ENCODE peak calls at places on chromosome X, in four cellular contexts. K is left ventricle myocardium inferior, O is Peyer's patch, L is SK-N-SH. W is an unnamed sample. For H3K4me1, the result is how much of the 10 kb centered on the place peaks cover.

GRCh38 chrX:78075787-78076389 is 28.2 kb upstream of the PGK1 start:
- DNase-seq in K (no peak), O (no peak), L (no peak), W (no peak)

GRCh38 chrX:150255441-150256296 is 107.4 kb upstream of the MAMLD1 start:
- DNase-seq in K (no peak), O (no peak), L (no peak), W (no peak)

GRCh38 chrX:18702362-18703195 is 4.9 kb upstream of the PPEF1 start:
- DNase-seq in K (no peak), O (no peak), L (no peak), W (no peak)

GRCh38 chrX:84047339-84047738 is 140.7 kb downstream of the RPS6KA6 start:
- DNase-seq in K (no peak), O (no peak), L (no peak), W (peak)

GRCh38 chrX:139738581-139738980 is 30.6 kb upstream of the MCF2 start:
- DNase-seq in K (no peak), O (no peak), L (no peak), W (no peak)

GRCh38 chrX:136250191-136251041 is 784 bp downstream of the MAP7D3 start:
- DNase-seq in K (no peak), O (no peak), L (no peak), W (no peak)

GRCh38 chrX:83022020-83022419 is 486.1 kb upstream of the POU3F4 start:
- DNase-seq in K (no peak), O (no peak), L (no peak), W (no peak)

GRCh38 chrX:17413228-17413627 is 38.2 kb downstream of the NHS start:
- DNase-seq in K (no peak), O (no peak), L (no peak), W (no peak)

GRCh38 chrX:9285342-9285771 is 179.5 kb upstream of the TBL1X start:
- DNase-seq in K (no peak), O (no peak), L (no peak), W (no peak)

GRCh38 chrX:103879339-103879738 is 47.3 kb upstream of the RAB9B start:
- DNase-seq in K (no peak), O (no peak), L (no peak), W (no peak)

GRCh38 chrX:134734343-134735001 is 76.2 kb upstream of the PLAC1 start:
- DNase-seq in K (no peak), O (no peak), L (peak), W (no peak)

GRCh38 chrX:6852121-6852520 is 295.4 kb upstream of the STS start:
- DNase-seq in K (no peak), O (no peak), L (no peak), W (no peak)

GRCh38 chrX:135985974-135986312 is 708 bp downstream of the SLC9A6 start:
- DNase-seq in K (no peak), O (no peak), L (no peak), W (no peak)

GRCh38 chrX:47579537-47579936 is 2.7 kb upstream of the TIMP1 start:
- DNase-seq in K (no peak), O (no peak), L (no peak), W (no peak)

GRCh38 chrX:118521435-118521834 is 25.8 kb downstream of the DOCK11 start:
- DNase-seq in K (no peak), O (no peak), L (no peak), W (no peak)

DNA sequence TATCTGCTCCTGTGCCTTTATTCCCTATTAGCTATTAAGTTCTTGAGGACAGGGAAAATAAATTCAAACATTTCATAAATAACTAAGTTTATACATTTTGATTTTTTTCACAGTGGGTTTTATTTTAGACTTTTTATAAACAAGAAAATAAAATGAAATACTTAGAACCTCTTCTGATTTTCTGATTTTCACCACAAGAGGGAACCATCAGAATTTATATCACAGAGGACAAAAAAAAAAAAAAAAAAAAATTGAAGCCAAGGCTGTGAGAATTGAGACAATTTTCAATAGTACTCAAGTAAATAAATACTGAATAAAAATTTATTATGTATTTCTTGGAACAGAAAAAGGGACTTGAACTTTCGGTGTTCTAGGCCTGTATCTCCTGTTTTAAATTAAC is 288.1 kb downstream of the SH3BGRL start:
- DNase-seq in K (no peak), O (no peak), L (no peak), W (no peak)
- TF ChIP-seq CTCF in K (no peak), O (no peak), L (peak), W (peak)

DNA sequence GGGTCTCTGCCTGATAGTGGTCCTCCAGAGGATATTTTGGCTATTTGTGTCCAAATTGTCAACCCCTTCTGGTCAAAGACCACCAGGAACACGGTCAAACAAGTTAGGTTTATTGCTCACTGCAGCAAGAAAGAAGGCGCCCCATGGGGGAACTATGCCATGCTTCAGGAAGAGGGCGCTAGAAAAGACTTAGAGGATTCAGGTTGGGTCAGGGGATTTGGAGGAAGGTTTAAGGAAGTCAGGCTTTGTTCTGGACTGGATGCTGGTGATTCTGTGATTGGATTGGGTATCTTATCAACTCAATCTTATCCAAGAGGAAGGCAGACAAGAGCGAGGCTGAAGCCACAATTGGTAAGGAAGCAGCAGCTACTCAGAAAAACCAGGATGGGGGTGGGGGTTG is 14.3 kb upstream of the ELF4 start:
- DNase-seq in K (no peak), O (no peak), L (no peak), W (no peak)
- H3K4me1 ChIP-seq in K (under half), O (under half), L (under half), W (under half)

DNA sequence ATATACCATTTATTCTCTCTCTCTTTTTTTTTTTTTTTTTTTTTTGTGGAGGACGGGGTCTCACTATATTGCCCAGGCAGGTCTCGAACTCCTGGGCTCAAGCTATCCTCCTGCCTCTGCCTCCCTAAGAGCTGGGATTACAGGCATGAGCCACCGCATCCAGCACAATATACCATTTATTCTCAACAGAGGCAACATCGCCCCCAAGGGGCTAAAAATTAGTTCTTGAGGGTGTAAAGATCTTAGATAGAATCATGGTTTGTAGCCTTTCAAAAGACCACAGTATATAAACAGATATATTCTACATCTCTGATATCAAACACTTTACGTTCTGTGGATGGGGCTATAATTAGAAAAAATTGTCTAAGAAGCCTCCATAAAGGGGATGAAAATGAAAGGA is 39.8 kb upstream of the TCEAL2 start:
- DNase-seq in K (no peak), O (no peak), L (no peak), W (no peak)
- TF ChIP-seq CTCF in K (no peak), O (no peak), L (peak), W (no peak)

GRCh38 chrX:71604796-71605568 is 13.3 kb downstream of the CXCR3 start:
- DNase-seq in K (no peak), O (no peak), L (no peak), W (no peak)

GRCh38 chrX:71606536-71607216 is 11.6 kb downstream of the CXCR3 start:
- DNase-seq in K (no peak), O (no peak), L (no peak), W (no peak)

GRCh38 chrX:71604141-71604540 is 14.2 kb downstream of the CXCR3 start:
- DNase-seq in K (no peak), O (no peak), L (no peak), W (no peak)

GRCh38 chrX:71609095-71609750 is 9.1 kb downstream of the CXCR3 start:
- DNase-seq in K (no peak), O (no peak), L (no peak), W (no peak)

GRCh38 chrX:71607488-71607887 is 10.8 kb downstream of the CXCR3 start:
- DNase-seq in K (no peak), O (no peak), L (no peak), W (no peak)
- H3K4me1 ChIP-seq in K (under half), O (under half), L (under half), W (under half)

GRCh38 chrX:107729558-107730297 is 45.9 kb downstream of the TSC22D3 start:
- DNase-seq in K (peak), O (no peak), L (no peak), W (no peak)
- TF ChIP-seq CTCF in K (no peak), O (no peak), L (no peak), W (no peak)

GRCh38 chrX:40174594-40175415 is 77.0 kb upstream of the BCOR start:
- DNase-seq in K (no peak), O (peak), L (peak), W (no peak)

GRCh38 chrX:40177489-40177888 is 79.7 kb upstream of the BCOR start:
- DNase-seq in K (no peak), O (no peak), L (no peak), W (no peak)

GRCh38 chrX:40176979-40177430 is 79.2 kb upstream of the BCOR start:
- DNase-seq in K (no peak), O (no peak), L (peak), W (no peak)

GRCh38 chrX:40175416-40176255 is 77.9 kb upstream of the BCOR start:
- DNase-seq in K (peak), O (peak), L (peak), W (no peak)

DNA sequence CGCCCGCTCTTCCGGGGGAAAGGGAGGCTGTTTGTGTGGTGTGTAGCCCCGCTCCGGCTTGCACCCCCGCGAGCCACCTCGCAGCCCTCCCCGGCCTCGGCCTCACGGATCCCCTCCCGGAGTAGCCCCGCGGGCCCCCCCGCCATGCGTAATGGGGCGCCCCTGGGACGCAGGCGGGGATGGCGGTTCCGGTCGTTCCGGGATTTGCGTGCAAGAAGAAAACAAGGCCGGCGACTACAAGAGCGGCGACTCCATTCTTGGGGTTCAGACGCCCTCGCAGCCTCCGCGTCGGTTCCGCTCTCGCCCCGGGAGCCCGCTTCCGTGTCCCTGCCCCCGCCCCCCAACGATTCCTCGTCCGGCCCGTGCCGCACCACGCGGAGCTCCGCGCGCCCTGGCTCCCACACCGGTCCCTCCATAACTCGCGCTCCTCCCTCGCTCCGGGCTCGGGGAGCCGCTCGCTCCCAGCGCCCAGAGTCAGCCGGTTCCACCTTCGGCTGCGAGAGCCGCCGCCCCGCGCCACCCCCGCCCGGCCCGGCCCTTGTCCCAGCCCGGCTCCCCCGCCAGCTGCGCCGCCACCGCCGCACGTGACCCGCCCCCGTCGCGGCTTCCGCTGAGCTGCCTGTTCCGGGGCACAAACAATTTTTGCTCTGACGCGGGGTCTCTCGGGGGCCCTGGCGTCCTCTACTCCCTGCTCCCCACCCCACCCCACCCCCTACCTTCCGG is 78.7 kb upstream of the BCOR start:
- DNase-seq in K (peak), O (peak), L (peak), W (no peak)
- H3K4me1 ChIP-seq in K (under half), O (under half), L (under half), W (under half)

W was measured in RWPE2.